ENCODE peak calls at places on chromosomes 5 and 9, in five cellular contexts. C is sigmoid colon, M is upper lobe of left lung, I is IMR-90, O is HCT116. N is an unnamed sample. For H3K9me3 and H3K27me3, the result is how much of the 10 kb centered on the place peaks cover.

GRCh38 chr5:61953913-61954312 is 352.1 kb upstream of the KIF2A start:
- DNase-seq in C (no peak), M (no peak), I (no peak), O (no peak), N (no peak)

GRCh38 chr9:21392270-21392669 is 7.1 kb upstream of the IFNA2 start:
- DNase-seq in C (no peak), M (no peak), I (no peak), O (peak), N (no peak)

GRCh38 chr9:78893758-78894157 is 596.8 kb downstream of the PSAT1 start:
- DNase-seq in C (no peak), M (no peak), I (no peak), O (no peak), N (no peak)

GRCh38 chr5:168987540-168988300 is 313.2 kb downstream of the SLIT3 start:
- DNase-seq in C (peak), M (no peak), I (peak), O (peak), N (peak)

GRCh38 chr5:111999286-111999685 is 242.3 kb upstream of the NREP start:
- DNase-seq in C (no peak), M (no peak), I (peak), O (no peak), N (no peak)

GRCh38 chr9:33927694-33928093 is 110.7 kb downstream of the UBE2R2 start:
- DNase-seq in C (no peak), M (peak), I (no peak), O (no peak), N (no peak)

GRCh38 chr9:86275962-86276361 is 6.4 kb downstream of the ISCA1 start:
- DNase-seq in C (no peak), M (no peak), I (no peak), O (no peak), N (no peak)

GRCh38 chr5:158727771-158728311 is 371.9 kb downstream of the EBF1 start:
- DNase-seq in C (peak), M (peak), I (no peak), O (no peak), N (no peak)

GRCh38 chr9:112894031-112894430 is 3.4 kb upstream of the SLC46A2 start:
- DNase-seq in C (no peak), M (no peak), I (peak), O (no peak), N (no peak)

GRCh38 chr5:127561254-127561653 is 43.8 kb downstream of the PRRC1 start:
- DNase-seq in C (no peak), M (no peak), I (peak), O (no peak), N (no peak)

GRCh38 chr5:123512631-123513461 is 869 bp downstream of the CSNK1G3 start:
- DNase-seq in C (peak), M (peak), I (peak), O (no peak), N (peak)

GRCh38 chr5:137734962-137735530 is 843 bp downstream of the KLHL3 start:
- DNase-seq in C (peak), M (peak), I (peak), O (no peak), N (peak)

GRCh38 chr5:58244819-58245478 is 214.9 kb downstream of the PLK2 start:
- DNase-seq in C (no peak), M (no peak), I (no peak), O (no peak), N (no peak)

GRCh38 chr5:146137967-146138403 is 32.6 kb upstream of the PLAC8L1 start:
- DNase-seq in C (no peak), M (no peak), I (peak), O (no peak), N (no peak)

GRCh38 chr5:17448877-17449276 is 49.2 kb upstream of the TAF11L2 start:
- DNase-seq in C (no peak), M (no peak), I (peak), O (no peak), N (no peak)

GRCh38 chr5:128826290-128826689 is 139.0 kb upstream of the SLC27A6 start:
- DNase-seq in C (no peak), M (no peak), I (no peak), O (no peak), N (no peak)

GRCh38 chr5:144422025-144422424 is 251.4 kb downstream of the KCTD16 start:
- DNase-seq in C (no peak), M (no peak), I (no peak), O (no peak), N (no peak)

GRCh38 chr9:129023036-129023907 is 4.9 kb downstream of the SH3GLB2 start:
- DNase-seq in C (peak), M (no peak), I (peak), O (no peak), N (no peak)

GRCh38 chr9:129995409-129996160 is 47.4 kb downstream of the FNBP1 start:
- DNase-seq in C (no peak), M (no peak), I (peak), O (no peak), N (peak)

GRCh38 chr5:149254506-149254905 is 17.2 kb upstream of the AFAP1L1 start:
- DNase-seq in C (no peak), M (no peak), I (peak), O (no peak), N (no peak)

GRCh38 chr5:130316971-130317421 is 412.7 kb downstream of the CHSY3 start:
- DNase-seq in C (no peak), M (no peak), I (no peak), O (no peak), N (no peak)

GRCh38 chr9:71762900-71763653 is 5.2 kb downstream of the CEMIP2 start:
- DNase-seq in C (no peak), M (no peak), I (peak), O (no peak), N (no peak)

GRCh38 chr5:91020065-91020800 is 362.9 kb downstream of the ARRDC3 start:
- DNase-seq in C (no peak), M (no peak), I (peak), O (no peak), N (no peak)

GRCh38 chr5:150562832-150563231 is 54.9 kb downstream of the NDST1 start:
- DNase-seq in C (no peak), M (no peak), I (peak), O (peak), N (peak)

GRCh38 chr5:142725231-142726187 is 39.6 kb upstream of the FGF1 start:
- DNase-seq in C (no peak), M (no peak), I (no peak), O (no peak), N (no peak)

GRCh38 chr9:127835930-127836586 is 18.4 kb downstream of the ENG start:
- DNase-seq in C (peak), M (peak), I (peak), O (no peak), N (peak)

GRCh38 chr5:132479073-132479811 is 11.3 kb downstream of the IRF1 start:
- DNase-seq in C (peak), M (no peak), I (no peak), O (no peak), N (peak)

GRCh38 chr5:24389968-24390367 is 254.8 kb downstream of the CDH10 start:
- DNase-seq in C (no peak), M (no peak), I (no peak), O (no peak), N (no peak)

GRCh38 chr5:56763711-56764466 is 51.5 kb upstream of the MAP3K1 start:
- DNase-seq in C (no peak), M (no peak), I (peak), O (no peak), N (no peak)

GRCh38 chr5:19855031-19855430 is 133.0 kb downstream of the CDH18 start:
- DNase-seq in C (no peak), M (no peak), I (peak), O (no peak), N (no peak)

GRCh38 chr5:8233479-8233878 is 364.5 kb downstream of the MTRR start:
- DNase-seq in C (no peak), M (no peak), I (no peak), O (no peak), N (no peak)

GRCh38 chr5:96348536-96348935 is 84.5 kb downstream of the PCSK1 start:
- DNase-seq in C (no peak), M (no peak), I (no peak), O (no peak), N (no peak)

GRCh38 chr5:138468133-138468965 is 3.1 kb downstream of the EGR1 start:
- DNase-seq in C (no peak), M (no peak), I (peak), O (peak), N (no peak)

GRCh38 chr9:529721-530120 is 311.8 kb upstream of the DMRT1 start:
- DNase-seq in C (no peak), M (no peak), I (no peak), O (no peak), N (no peak)

GRCh38 chr9:115531410-115532130 is 413.6 kb upstream of the TNC start:
- DNase-seq in C (no peak), M (no peak), I (peak), O (no peak), N (no peak)

DNA sequence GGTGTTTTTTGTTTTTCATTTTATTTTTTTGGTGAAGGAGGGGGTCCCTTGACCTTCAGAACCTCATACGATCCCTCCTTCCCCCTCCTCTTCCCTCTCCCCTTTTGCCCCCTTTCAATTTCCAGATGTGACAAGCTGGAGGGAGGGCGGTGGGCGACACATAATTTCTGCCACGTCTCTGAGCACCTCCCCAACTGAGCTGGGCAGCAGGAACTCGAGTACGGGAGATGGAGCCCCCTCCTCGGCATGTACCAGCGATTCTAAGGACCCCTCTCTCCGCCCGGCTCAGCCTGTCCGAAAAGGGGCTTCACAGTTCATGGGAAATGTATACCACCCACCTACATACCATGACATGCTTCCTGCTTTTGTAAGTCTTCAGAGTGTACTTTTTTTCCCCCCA is 52.4 kb downstream of the PRRC2B start:
- DNase-seq in C (peak), M (no peak), I (no peak), O (no peak), N (no peak)
- H3K9me3 ChIP-seq in C (under half), M (under half), I (under half), O (under half), N (under half)

DNA sequence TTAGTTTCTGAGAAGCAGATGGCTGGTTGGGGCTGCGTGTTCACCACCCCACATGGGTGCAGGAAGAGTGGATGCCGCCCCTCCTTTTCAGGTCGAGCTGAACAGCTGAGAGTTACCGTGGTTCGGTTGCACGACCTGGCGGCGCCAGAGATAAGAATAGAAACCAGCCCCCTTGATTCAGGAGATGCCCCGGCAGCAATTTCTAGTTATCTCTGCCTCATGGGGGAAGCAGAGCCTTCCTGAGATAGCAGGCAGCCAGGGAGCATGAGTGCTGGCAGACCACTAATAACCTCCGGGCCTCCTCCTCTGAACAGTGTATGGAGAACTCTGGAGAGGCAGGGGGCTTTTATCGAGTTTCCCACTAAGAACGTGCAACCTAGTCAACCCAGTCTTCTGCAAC is 177.8 kb downstream of the NSG2 start:
- DNase-seq in C (no peak), M (no peak), I (no peak), O (no peak), N (no peak)
- H3K27me3 ChIP-seq in C (under half), M (under half), I (under half), O (under half), N (under half)

DNA sequence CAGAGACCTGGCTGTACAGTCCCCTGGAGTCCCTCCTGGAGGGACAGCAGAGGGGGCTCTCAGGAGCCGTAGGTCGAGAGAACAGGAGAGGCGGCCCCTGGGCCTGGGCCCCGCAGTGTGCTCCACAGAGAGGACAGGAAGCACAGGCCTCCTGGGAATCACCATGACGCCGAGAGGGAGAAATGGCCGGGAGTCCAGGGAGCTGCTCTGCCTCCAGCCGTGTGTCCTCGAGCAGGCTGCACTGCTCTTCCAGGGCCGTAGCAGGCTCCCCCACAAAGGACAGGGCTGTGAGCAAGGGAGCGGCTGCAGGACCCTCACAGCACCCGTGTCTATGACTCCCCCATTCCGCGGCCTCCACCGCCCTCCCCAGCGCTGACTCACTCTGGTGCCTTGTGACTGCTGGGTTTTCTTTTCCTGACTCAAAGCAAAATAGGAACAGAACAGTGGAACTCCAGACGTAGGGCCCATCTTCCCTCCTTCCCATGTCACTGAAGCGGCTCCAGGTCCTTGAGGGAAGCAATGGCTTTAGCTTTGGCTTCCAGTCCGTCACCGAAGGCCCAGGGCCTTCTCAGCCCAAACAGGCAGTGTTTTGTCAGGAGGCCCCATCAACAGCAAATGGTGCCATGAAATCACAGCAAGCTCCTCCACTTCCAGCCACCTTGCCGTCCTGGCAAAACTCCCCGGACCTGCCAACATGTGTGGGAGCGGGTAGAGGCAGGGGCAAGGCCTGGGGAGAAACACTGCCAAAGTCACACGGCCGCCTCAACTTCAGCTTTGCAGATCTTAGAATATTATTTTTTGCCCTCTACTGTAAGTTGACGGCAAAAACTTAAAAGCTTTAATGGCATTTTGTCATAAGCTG is 114.2 kb downstream of the LHFPL2 start:
- DNase-seq in C (peak), M (peak), I (peak), O (no peak), N (no peak)
- TF ChIP-seq POLR2A in C (no peak), M (no peak), I (peak), O (no peak), N (no peak)

GRCh38 chr9:132702254-132702653 is 32.0 kb downstream of the GTF3C4 start:
- DNase-seq in C (no peak), M (no peak), I (no peak), O (no peak), N (no peak)

GRCh38 chr9:132697230-132697629 is 27.0 kb downstream of the GTF3C4 start:
- DNase-seq in C (no peak), M (no peak), I (no peak), O (peak), N (no peak)

GRCh38 chr9:132703336-132703735 is 33.1 kb downstream of the GTF3C4 start:
- DNase-seq in C (no peak), M (no peak), I (peak), O (no peak), N (no peak)

GRCh38 chr9:132698989-132699388 is 28.7 kb downstream of the GTF3C4 start:
- DNase-seq in C (no peak), M (no peak), I (no peak), O (no peak), N (no peak)

GRCh38 chr9:132699926-132700325 is 29.7 kb downstream of the GTF3C4 start:
- DNase-seq in C (no peak), M (no peak), I (peak), O (no peak), N (no peak)
- H3K9me3 ChIP-seq in C (under half), M (under half), I (under half), O (under half), N (under half)

GRCh38 chr5:151906246-151906645 is 18.4 kb downstream of the GLRA1 start:
- DNase-seq in C (no peak), M (no peak), I (peak), O (no peak), N (no peak)
- H3K27me3 ChIP-seq in C (under half), M (under half), I (under half), O (under half), N (under half)

DNA sequence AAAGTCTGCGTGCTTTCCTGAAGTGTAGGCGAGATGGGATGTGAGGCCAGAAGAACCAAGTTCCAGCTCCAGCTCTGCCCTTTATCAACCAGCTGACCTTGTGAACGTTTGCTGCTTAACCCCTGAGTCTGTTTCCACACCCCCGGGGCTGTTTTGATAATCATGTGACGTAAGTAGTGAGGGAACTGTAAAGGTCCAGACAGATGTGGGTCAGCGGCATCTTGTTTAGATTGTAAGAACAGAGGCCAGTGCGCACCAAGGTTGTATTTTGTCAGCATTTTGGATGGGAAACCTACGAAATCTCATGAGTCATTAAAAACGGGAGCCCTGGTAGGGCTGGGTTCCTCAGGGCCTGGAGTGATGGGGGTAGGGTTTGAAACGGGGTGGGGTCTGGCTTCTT is 13.8 kb upstream of the COL15A1 start:
- DNase-seq in C (no peak), M (no peak), I (peak), O (no peak), N (no peak)
- TF ChIP-seq POLR2A in C (no peak), M (no peak), I (no peak), O (no peak), N (no peak)

DNA sequence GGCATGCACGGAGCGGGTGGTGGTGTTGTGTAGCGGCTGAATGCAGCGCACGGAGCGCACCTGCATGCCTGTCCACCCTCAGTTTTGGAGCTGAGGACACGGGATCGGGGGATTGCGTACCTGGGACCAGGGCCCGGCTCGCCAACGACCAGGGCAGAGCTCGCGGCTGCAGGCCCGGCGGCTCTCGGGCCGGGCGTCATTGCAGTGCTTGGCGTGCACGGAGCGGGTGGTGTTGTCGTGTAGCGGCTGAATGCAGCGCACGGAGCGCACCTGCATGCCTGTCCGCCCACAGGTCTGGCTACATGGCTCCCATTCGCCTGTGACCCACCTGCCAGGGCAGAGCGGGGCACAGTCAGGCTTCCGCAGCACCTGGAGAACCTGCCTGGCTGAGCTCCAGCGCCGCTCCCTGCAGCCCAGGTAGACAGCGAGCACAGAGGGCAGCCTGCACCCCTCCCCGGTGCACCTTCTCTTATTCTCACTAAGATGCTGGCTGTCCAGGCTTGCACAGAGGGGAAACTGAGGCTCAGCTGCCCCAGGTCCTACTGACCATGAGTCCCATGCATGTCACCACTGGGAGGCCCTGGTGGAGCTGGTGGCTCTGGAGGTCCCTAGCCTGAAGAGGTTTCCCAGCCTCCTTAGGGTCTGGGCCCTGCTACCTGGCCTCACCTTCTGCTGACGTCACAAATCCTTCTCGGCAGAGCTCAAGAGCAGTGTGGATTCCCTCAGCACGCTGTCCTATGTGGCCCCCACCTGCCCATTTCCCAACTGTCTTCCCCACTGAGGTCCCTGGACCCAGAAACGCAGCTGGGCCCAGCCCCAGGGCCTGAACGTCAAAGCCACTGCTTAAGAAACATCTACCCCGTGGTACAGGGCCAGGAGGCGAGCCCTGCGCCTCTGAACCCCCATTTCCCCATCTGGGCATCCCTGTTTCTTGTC is 64.9 kb downstream of the ZNF354C start:
- DNase-seq in C (no peak), M (peak), I (no peak), O (no peak), N (peak)
- H3K9me3 ChIP-seq in C (under half), M (under half), I (under half), O (under half), N (under half)

N was measured in Peyer's patch.